ENCODE peak calls at places on chromosomes 5 and 9, in seven cellular contexts. One of them, this sample, is unnamed.

GRCh38 chr9:20224756-20225155 is 397.5 kb downstream of the MLLT3 start:
- DNase-seq in IMR-90: no peak
- DNase-seq in neuronal stem cell: no peak
- DNase-seq in H1: no peak
- DNase-seq in mesendoderm: no peak
- DNase-seq in mesenchymal stem cell: no peak
- DNase-seq in H9: no peak
- DNase-seq in this sample: no peak

GRCh38 chr9:98881356-98881755 is 62.4 kb upstream of the COL15A1 start:
- DNase-seq in IMR-90: no peak
- DNase-seq in neuronal stem cell: no peak
- DNase-seq in H1: no peak
- DNase-seq in mesendoderm: no peak
- DNase-seq in mesenchymal stem cell: no peak
- DNase-seq in H9: no peak
- DNase-seq in this sample: no peak

GRCh38 chr5:172505840-172506638 is 51.7 kb upstream of the SH3PXD2B start:
- DNase-seq in IMR-90: no peak
- DNase-seq in neuronal stem cell: no peak
- DNase-seq in H1: peak
- DNase-seq in mesendoderm: no peak
- DNase-seq in mesenchymal stem cell: no peak
- DNase-seq in H9: peak
- DNase-seq in this sample: no peak

GRCh38 chr5:36360311-36360710 is 58.6 kb upstream of the RANBP3L start:
- DNase-seq in IMR-90: no peak
- DNase-seq in neuronal stem cell: no peak
- DNase-seq in H1: no peak
- DNase-seq in mesendoderm: no peak
- DNase-seq in mesenchymal stem cell: no peak
- DNase-seq in H9: no peak
- DNase-seq in this sample: no peak

GRCh38 chr5:127909078-127909477 is 174.5 kb upstream of the SLC12A2 start:
- DNase-seq in IMR-90: peak
- DNase-seq in neuronal stem cell: peak
- DNase-seq in H1: no peak
- DNase-seq in mesendoderm: peak
- DNase-seq in mesenchymal stem cell: peak
- DNase-seq in H9: peak
- DNase-seq in this sample: no peak

GRCh38 chr9:132243156-132244074 is 81.6 kb downstream of the NTNG2 start:
- DNase-seq in IMR-90: peak
- DNase-seq in neuronal stem cell: no peak
- DNase-seq in H1: no peak
- DNase-seq in mesendoderm: no peak
- DNase-seq in mesenchymal stem cell: no peak
- DNase-seq in H9: peak
- DNase-seq in this sample: no peak

GRCh38 chr5:180210961-180211760 is 2.1 kb upstream of the RASGEF1C start:
- DNase-seq in IMR-90: no peak
- DNase-seq in neuronal stem cell: no peak
- DNase-seq in H1: no peak
- DNase-seq in mesendoderm: no peak
- DNase-seq in mesenchymal stem cell: no peak
- DNase-seq in H9: no peak
- DNase-seq in this sample: no peak

GRCh38 chr9:12014488-12014887 is 678.7 kb upstream of the TYRP1 start:
- DNase-seq in IMR-90: no peak
- DNase-seq in neuronal stem cell: no peak
- DNase-seq in H1: no peak
- DNase-seq in mesendoderm: no peak
- DNase-seq in mesenchymal stem cell: no peak
- DNase-seq in H9: no peak
- DNase-seq in this sample: no peak

GRCh38 chr5:141960018-141960417 is 2.0 kb upstream of the PCDH12 start:
- DNase-seq in IMR-90: no peak
- DNase-seq in neuronal stem cell: no peak
- DNase-seq in H1: no peak
- DNase-seq in mesendoderm: peak
- DNase-seq in mesenchymal stem cell: no peak
- DNase-seq in H9: no peak
- DNase-seq in this sample: no peak

GRCh38 chr9:71249729-71250317 is 128.4 kb upstream of the TRPM3 start:
- DNase-seq in IMR-90: peak
- DNase-seq in neuronal stem cell: peak
- DNase-seq in H1: no peak
- DNase-seq in mesendoderm: peak
- DNase-seq in mesenchymal stem cell: peak
- DNase-seq in H9: no peak
- DNase-seq in this sample: peak

GRCh38 chr9:83066771-83067170 is 3.8 kb upstream of the RASEF start:
- DNase-seq in IMR-90: peak
- DNase-seq in neuronal stem cell: no peak
- DNase-seq in H1: no peak
- DNase-seq in mesendoderm: no peak
- DNase-seq in mesenchymal stem cell: peak
- DNase-seq in H9: no peak
- DNase-seq in this sample: no peak

GRCh38 chr5:125370486-125370885 is 624.0 kb upstream of the ZNF608 start:
- DNase-seq in IMR-90: no peak
- DNase-seq in neuronal stem cell: no peak
- DNase-seq in H1: no peak
- DNase-seq in mesendoderm: no peak
- DNase-seq in mesenchymal stem cell: no peak
- DNase-seq in H9: no peak
- DNase-seq in this sample: no peak

GRCh38 chr9:80197661-80198060 is 625.9 kb downstream of the TLE4 start:
- DNase-seq in IMR-90: peak
- DNase-seq in neuronal stem cell: no peak
- DNase-seq in H1: no peak
- DNase-seq in mesendoderm: no peak
- DNase-seq in mesenchymal stem cell: no peak
- DNase-seq in H9: no peak
- DNase-seq in this sample: no peak

GRCh38 chr5:126755593-126755992 is 21.3 kb upstream of the LMNB1 start:
- DNase-seq in IMR-90: no peak
- DNase-seq in neuronal stem cell: no peak
- DNase-seq in H1: no peak
- DNase-seq in mesendoderm: no peak
- DNase-seq in mesenchymal stem cell: no peak
- DNase-seq in H9: no peak
- DNase-seq in this sample: no peak

GRCh38 chr5:53038196-53038847 is 49.2 kb downstream of the ITGA2 start:
- DNase-seq in IMR-90: no peak
- DNase-seq in neuronal stem cell: no peak
- DNase-seq in H1: no peak
- DNase-seq in mesendoderm: no peak
- DNase-seq in mesenchymal stem cell: no peak
- DNase-seq in H9: no peak
- DNase-seq in this sample: no peak

GRCh38 chr9:101166717-101167116 is 138.2 kb downstream of the PLPPR1 start:
- DNase-seq in IMR-90: no peak
- DNase-seq in neuronal stem cell: no peak
- DNase-seq in H1: no peak
- DNase-seq in mesendoderm: no peak
- DNase-seq in mesenchymal stem cell: no peak
- DNase-seq in H9: no peak
- DNase-seq in this sample: no peak

GRCh38 chr9:132590318-132591182 is 8.1 kb downstream of the BARHL1 start:
- DNase-seq in IMR-90: no peak
- DNase-seq in neuronal stem cell: no peak
- DNase-seq in H1: peak
- DNase-seq in mesendoderm: no peak
- DNase-seq in mesenchymal stem cell: no peak
- DNase-seq in H9: no peak
- DNase-seq in this sample: no peak

GRCh38 chr5:148202531-148203092 is at the start of gene SPINK6:
- DNase-seq in IMR-90: no peak
- DNase-seq in neuronal stem cell: no peak
- DNase-seq in H1: no peak
- DNase-seq in mesendoderm: no peak
- DNase-seq in mesenchymal stem cell: no peak
- DNase-seq in H9: no peak
- DNase-seq in this sample: no peak

GRCh38 chr9:131739192-131739961 is 499 bp downstream of the RAPGEF1 start:
- DNase-seq in IMR-90: no peak
- DNase-seq in neuronal stem cell: peak
- DNase-seq in H1: peak
- DNase-seq in mesendoderm: peak
- DNase-seq in mesenchymal stem cell: no peak
- DNase-seq in H9: no peak
- DNase-seq in this sample: peak

GRCh38 chr9:101307041-101307440 is 77.8 kb downstream of the BAAT start:
- DNase-seq in IMR-90: no peak
- DNase-seq in neuronal stem cell: no peak
- DNase-seq in H1: no peak
- DNase-seq in mesendoderm: no peak
- DNase-seq in mesenchymal stem cell: no peak
- DNase-seq in H9: no peak
- DNase-seq in this sample: no peak

GRCh38 chr9:95629585-95629984 is 112.8 kb upstream of the PTCH1 start:
- DNase-seq in IMR-90: no peak
- DNase-seq in neuronal stem cell: no peak
- DNase-seq in H1: no peak
- DNase-seq in mesendoderm: no peak
- DNase-seq in mesenchymal stem cell: no peak
- DNase-seq in H9: no peak
- DNase-seq in this sample: no peak

GRCh38 chr5:91109634-91110033 is 273.5 kb downstream of the ARRDC3 start:
- DNase-seq in IMR-90: no peak
- DNase-seq in neuronal stem cell: no peak
- DNase-seq in H1: no peak
- DNase-seq in mesendoderm: no peak
- DNase-seq in mesenchymal stem cell: no peak
- DNase-seq in H9: no peak
- DNase-seq in this sample: no peak

GRCh38 chr5:14171621-14172020 is 28.5 kb downstream of the TRIO start:
- DNase-seq in IMR-90: peak
- DNase-seq in neuronal stem cell: no peak
- DNase-seq in H1: no peak
- DNase-seq in mesendoderm: no peak
- DNase-seq in mesenchymal stem cell: peak
- DNase-seq in H9: no peak
- DNase-seq in this sample: no peak

GRCh38 chr9:36426945-36427344 is 26.9 kb upstream of the RNF38 start:
- DNase-seq in IMR-90: no peak
- DNase-seq in neuronal stem cell: no peak
- DNase-seq in H1: no peak
- DNase-seq in mesendoderm: no peak
- DNase-seq in mesenchymal stem cell: no peak
- DNase-seq in H9: no peak
- DNase-seq in this sample: peak

DNA sequence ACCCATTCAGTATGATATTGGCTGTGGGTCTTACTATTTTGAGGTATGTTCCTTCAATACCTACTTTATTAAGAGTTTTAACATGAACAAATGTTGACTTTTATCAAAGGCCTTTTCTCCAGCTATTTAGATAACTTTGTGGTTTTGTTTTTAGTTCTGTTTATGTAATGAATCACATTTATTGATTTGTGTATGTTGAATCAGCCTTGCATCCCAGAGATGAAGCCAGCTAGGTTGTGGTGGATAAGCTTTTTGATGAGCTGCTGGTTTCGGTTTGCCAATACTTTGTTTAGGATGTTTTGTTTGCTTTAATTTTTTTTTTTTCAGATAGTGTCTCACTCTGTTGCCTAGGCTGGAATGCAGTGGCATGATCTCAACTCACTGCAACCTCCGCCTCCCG is 609.0 kb upstream of the COX7C start:
- DNase-seq in IMR-90: no peak
- DNase-seq in neuronal stem cell: no peak
- DNase-seq in H1: no peak
- DNase-seq in mesendoderm: no peak
- DNase-seq in mesenchymal stem cell: no peak
- DNase-seq in H9: no peak
- DNase-seq in this sample: no peak
- H3K18ac ChIP-seq in IMR-90: no peak
- H3K18ac ChIP-seq in neuronal stem cell: no peak
- H3K18ac ChIP-seq in H1: no peak
- H3K18ac ChIP-seq in mesendoderm: no peak
- H3K18ac ChIP-seq in mesenchymal stem cell: no peak
- H3K18ac ChIP-seq in H9: no peak
- H3K18ac ChIP-seq in this sample: no peak

DNA sequence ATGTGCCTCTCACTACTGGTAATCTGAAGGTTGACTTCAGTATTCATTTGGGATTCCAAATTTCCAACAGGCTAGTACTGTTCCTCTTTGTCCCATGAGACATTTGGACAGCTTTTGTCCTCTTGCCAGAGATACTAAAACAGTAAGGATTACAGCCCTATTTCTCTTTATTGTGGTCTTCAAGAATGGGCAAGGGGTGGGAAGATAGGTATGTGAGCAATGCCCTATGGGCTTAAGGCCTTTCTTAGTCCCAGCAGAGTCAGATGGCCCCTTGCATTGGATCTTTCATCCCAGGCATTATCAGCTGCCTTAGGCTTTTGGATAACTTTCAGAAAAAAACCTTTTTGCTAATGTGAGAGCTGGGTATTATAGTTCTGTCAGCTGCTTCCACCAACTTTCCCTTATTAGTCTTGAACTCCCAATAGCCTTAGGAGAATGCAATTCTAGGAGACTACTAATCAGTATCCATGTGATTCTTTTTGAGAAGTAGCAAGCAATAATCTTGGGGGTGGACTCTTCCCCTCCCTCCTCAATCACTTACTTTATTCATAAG is 361.1 kb upstream of the NUDT12 start:
- DNase-seq in IMR-90: no peak
- DNase-seq in neuronal stem cell: no peak
- DNase-seq in H1: no peak
- DNase-seq in mesendoderm: no peak
- DNase-seq in mesenchymal stem cell: no peak
- DNase-seq in H9: no peak
- DNase-seq in this sample: no peak
- H3K18ac ChIP-seq in IMR-90: no peak
- H3K18ac ChIP-seq in neuronal stem cell: no peak
- H3K18ac ChIP-seq in H1: no peak
- H3K18ac ChIP-seq in mesendoderm: no peak
- H3K18ac ChIP-seq in mesenchymal stem cell: no peak
- H3K18ac ChIP-seq in H9: no peak
- H3K18ac ChIP-seq in this sample: no peak

DNA sequence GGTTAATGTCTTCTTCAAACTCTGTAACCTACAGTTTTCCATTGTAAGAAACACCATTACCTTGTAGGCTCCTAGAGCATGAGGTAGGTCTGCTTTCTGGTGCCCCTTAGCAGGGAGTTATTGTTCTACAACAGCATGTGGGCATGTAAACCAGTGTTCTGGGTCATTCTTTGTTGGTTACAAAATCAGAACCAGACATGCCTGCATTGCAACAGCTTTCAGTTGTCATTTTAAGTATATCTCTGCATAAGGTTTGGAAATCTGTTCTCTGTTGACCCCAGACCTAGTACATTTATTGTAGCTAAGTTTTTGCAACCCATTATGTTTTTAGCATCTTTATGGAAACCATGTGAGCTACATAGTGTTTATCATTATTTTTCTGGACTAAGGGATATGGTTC is 10.9 kb downstream of the RGMB start:
- DNase-seq in IMR-90: no peak
- DNase-seq in neuronal stem cell: no peak
- DNase-seq in H1: no peak
- DNase-seq in mesendoderm: no peak
- DNase-seq in mesenchymal stem cell: no peak
- DNase-seq in H9: no peak
- DNase-seq in this sample: peak
- H3K18ac ChIP-seq in IMR-90: no peak
- H3K18ac ChIP-seq in neuronal stem cell: no peak
- H3K18ac ChIP-seq in H1: no peak
- H3K18ac ChIP-seq in mesendoderm: no peak
- H3K18ac ChIP-seq in mesenchymal stem cell: no peak
- H3K18ac ChIP-seq in H9: no peak
- H3K18ac ChIP-seq in this sample: no peak

GRCh38 chr9:4384750-4385149 is 84.9 kb upstream of the GLIS3 start:
- DNase-seq in IMR-90: no peak
- DNase-seq in neuronal stem cell: no peak
- DNase-seq in H1: no peak
- DNase-seq in mesendoderm: no peak
- DNase-seq in mesenchymal stem cell: no peak
- DNase-seq in H9: no peak
- DNase-seq in this sample: no peak
- H3K18ac ChIP-seq in IMR-90: no peak
- H3K18ac ChIP-seq in neuronal stem cell: no peak
- H3K18ac ChIP-seq in H1: no peak
- H3K18ac ChIP-seq in mesendoderm: no peak
- H3K18ac ChIP-seq in mesenchymal stem cell: no peak
- H3K18ac ChIP-seq in H9: no peak
- H3K18ac ChIP-seq in this sample: no peak

This sample was measured in trophoblast cell.